ENCODE peak calls at places on chromosomes 2 and 18, in four cellular contexts. X, A, Q and R are unnamed samples. For H3K4me1, the result is how much of the 10 kb centered on the place peaks cover.

GRCh38 chr2:46812381-46813024 is 103.1 kb downstream of the MCFD2 start:
- DNase-seq in X (peak), A (no peak), Q (peak), R (peak)

GRCh38 chr2:136010126-136010525 is 24.7 kb upstream of the DARS1 start:
- DNase-seq in X (no peak), A (no peak), Q (no peak), R (no peak)

GRCh38 chr2:120595739-120596138 is 139.9 kb upstream of the GLI2 start:
- DNase-seq in X (no peak), A (no peak), Q (no peak), R (no peak)

GRCh38 chr2:190841707-190842505 is 38.7 kb upstream of the GLS start:
- DNase-seq in X (no peak), A (no peak), Q (no peak), R (no peak)

GRCh38 chr18:31446854-31447253 is 687 bp upstream of the DSG3 start:
- DNase-seq in X (no peak), A (no peak), Q (no peak), R (no peak)

GRCh38 chr2:235083822-235084221 is 132.0 kb downstream of the SH3BP4 start:
- DNase-seq in X (no peak), A (no peak), Q (no peak), R (no peak)

GRCh38 chr18:45066868-45067267 is 386.2 kb downstream of the SETBP1 start:
- DNase-seq in X (no peak), A (no peak), Q (no peak), R (no peak)

GRCh38 chr2:26410764-26411243 is 9.1 kb downstream of the DRC1 start:
- DNase-seq in X (no peak), A (no peak), Q (no peak), R (no peak)

GRCh38 chr2:69652206-69652605 is 8.7 kb upstream of the AAK1 start:
- DNase-seq in X (no peak), A (no peak), Q (no peak), R (no peak)

GRCh38 chr2:208350610-208351009 is 56.0 kb upstream of the PTH2R start:
- DNase-seq in X (no peak), A (no peak), Q (no peak), R (no peak)

GRCh38 chr18:12990128-12990485 is 1.1 kb upstream of the CEP192 start:
- DNase-seq in X (no peak), A (no peak), Q (no peak), R (no peak)

GRCh38 chr2:120552800-120553471 is 182.7 kb upstream of the GLI2 start:
- DNase-seq in X (peak), A (peak), Q (peak), R (peak)

GRCh38 chr2:136235451-136236418 is 117.8 kb upstream of the CXCR4 start:
- DNase-seq in X (no peak), A (no peak), Q (no peak), R (no peak)

GRCh38 chr2:34738691-34739090 is 1139.6 kb upstream of the FAM98A start:
- DNase-seq in X (no peak), A (no peak), Q (no peak), R (no peak)

GRCh38 chr2:235070063-235070706 is 118.4 kb downstream of the SH3BP4 start:
- DNase-seq in X (no peak), A (no peak), Q (no peak), R (no peak)

GRCh38 chr2:71672011-71672639 is 218.8 kb downstream of the DYSF start:
- DNase-seq in X (no peak), A (no peak), Q (peak), R (no peak)

GRCh38 chr2:164782323-164782722 is 59.3 kb downstream of the COBLL1 start:
- DNase-seq in X (peak), A (no peak), Q (no peak), R (no peak)

GRCh38 chr2:46984642-46985476 is 69.3 kb upstream of the MCFD2 start:
- DNase-seq in X (peak), A (no peak), Q (peak), R (peak)

GRCh38 chr2:60549250-60550150 is 4.0 kb downstream of the BCL11A start:
- DNase-seq in X (no peak), A (no peak), Q (no peak), R (no peak)

GRCh38 chr18:79724299-79725080 is 44.9 kb downstream of the CTDP1 start:
- DNase-seq in X (no peak), A (no peak), Q (no peak), R (no peak)

GRCh38 chr2:242020196-242021004 is 150.9 kb downstream of the RTP5 start:
- DNase-seq in X (peak), A (peak), Q (peak), R (peak)

GRCh38 chr2:118061135-118061955 is 26.9 kb upstream of the INSIG2 start:
- DNase-seq in X (no peak), A (no peak), Q (no peak), R (no peak)

GRCh38 chr2:132503621-132504200 is 87.1 kb downstream of the GPR39 start:
- DNase-seq in X (no peak), A (no peak), Q (no peak), R (no peak)

GRCh38 chr2:95051636-95052035 is 26.1 kb downstream of the MAL start:
- DNase-seq in X (no peak), A (no peak), Q (no peak), R (no peak)

GRCh38 chr2:88590998-88591613 is 36.2 kb downstream of the EIF2AK3 start:
- DNase-seq in X (peak), A (no peak), Q (no peak), R (no peak)

GRCh38 chr2:23506460-23507266 is 121.7 kb downstream of the KLHL29 start:
- DNase-seq in X (no peak), A (no peak), Q (no peak), R (no peak)

GRCh38 chr2:150586858-150587257 is 99.4 kb upstream of the RND3 start:
- DNase-seq in X (no peak), A (no peak), Q (no peak), R (no peak)

GRCh38 chr18:77054606-77055428 is 77.8 kb downstream of the MBP start:
- DNase-seq in X (peak), A (no peak), Q (peak), R (peak)

GRCh38 chr2:239912171-239912937 is 112.8 kb downstream of the NDUFA10 start:
- DNase-seq in X (no peak), A (no peak), Q (peak), R (no peak)

GRCh38 chr2:70214958-70215357 is 24.1 kb upstream of the C2orf42 start:
- DNase-seq in X (no peak), A (no peak), Q (no peak), R (no peak)

GRCh38 chr18:715626-716025 is 3.2 kb upstream of the ENOSF1 start:
- DNase-seq in X (no peak), A (no peak), Q (no peak), R (no peak)

GRCh38 chr2:226882606-226883005 is 46.8 kb downstream of the RHBDD1 start:
- DNase-seq in X (no peak), A (no peak), Q (no peak), R (no peak)

GRCh38 chr2:112710956-112711355 is 9.9 kb upstream of the NT5DC4 start:
- DNase-seq in X (no peak), A (no peak), Q (no peak), R (no peak)

DNA sequence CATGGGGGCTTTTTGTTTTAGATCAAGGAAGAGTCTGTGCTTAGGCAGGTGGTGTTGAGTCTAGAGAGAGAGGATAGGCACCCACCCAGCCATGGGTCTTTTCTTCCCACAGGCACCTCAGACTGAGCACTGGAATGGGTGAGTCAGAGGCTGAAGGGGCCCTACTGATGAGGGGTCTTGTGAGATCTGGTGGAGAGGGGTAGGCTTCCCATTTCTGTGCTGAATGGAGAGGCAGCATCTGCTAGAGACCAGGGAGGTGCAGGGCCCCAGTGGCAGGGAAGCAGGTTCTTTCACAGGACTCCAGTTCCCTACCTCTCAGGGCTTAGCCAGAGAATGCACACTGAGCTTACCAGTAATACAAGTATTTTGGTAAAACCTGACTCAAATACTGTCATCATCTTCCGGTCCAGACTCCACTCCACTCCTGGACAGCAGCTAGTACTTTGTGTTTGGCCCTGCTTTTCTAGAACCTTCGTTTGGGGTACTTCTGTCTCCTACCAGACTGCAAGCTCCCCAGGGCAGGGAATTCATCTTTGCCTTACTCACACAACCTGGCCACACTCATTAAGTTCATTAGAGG is 108.7 kb upstream of the CDC42EP3 start:
- DNase-seq in X (no peak), A (no peak), Q (no peak), R (no peak)
- H3K4me1 ChIP-seq in X (under half), A (under half), Q (under half), R (under half)

DNA sequence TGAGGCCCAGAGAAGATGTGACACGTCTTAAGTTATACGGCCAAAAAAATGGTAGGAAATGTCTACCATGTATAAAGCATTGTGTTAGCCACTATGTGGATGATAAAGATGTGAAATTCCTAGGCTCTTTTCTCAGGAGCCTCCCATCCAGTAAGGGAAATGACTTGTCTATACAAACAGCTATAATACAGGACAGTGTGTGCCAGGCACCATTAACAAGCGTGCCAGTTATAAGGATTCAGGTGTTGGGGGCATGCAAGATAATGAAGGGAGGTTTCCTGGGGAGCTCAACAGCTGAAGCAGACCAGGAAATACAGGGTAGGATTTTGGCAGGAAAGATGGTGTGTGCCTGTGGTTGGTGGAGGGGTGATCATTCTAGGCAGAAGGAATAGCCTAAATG is 37.6 kb downstream of the ALPK2 start:
- DNase-seq in X (no peak), A (no peak), Q (no peak), R (no peak)
- H3K4me1 ChIP-seq in X (under half), A (under half), Q (under half), R (under half)

GRCh38 chr2:98768765-98769476 is 38.0 kb upstream of the MGAT4A start:
- DNase-seq in X (no peak), A (no peak), Q (no peak), R (no peak)
- H3K4me1 ChIP-seq in X (under half), A (under half), Q (under half), R (under half)

DNA sequence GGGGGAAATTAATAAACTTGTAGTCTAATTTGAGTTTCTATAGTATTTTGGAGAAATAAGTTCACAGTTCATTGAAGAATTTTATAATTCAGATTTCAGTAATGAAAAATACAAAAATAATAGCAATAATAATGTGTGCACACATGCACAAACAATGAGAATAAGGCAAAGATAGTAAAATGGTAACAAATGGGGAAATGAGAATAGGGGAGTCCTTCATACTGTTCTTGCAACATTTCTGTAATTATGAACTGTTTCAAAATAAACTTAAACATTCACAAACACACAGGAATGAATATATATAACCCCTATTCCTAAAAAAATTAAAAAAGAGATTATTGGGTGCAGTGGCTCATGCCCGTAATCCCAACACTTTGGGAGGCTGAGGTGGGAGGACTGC is 63.9 kb downstream of the SPRED2 start:
- DNase-seq in X (no peak), A (no peak), Q (no peak), R (no peak)
- H3K4me1 ChIP-seq in X (under half), A (under half), Q (under half), R (under half)

GRCh38 chr2:238102865-238103264 is 2.7 kb downstream of the ESPNL start:
- DNase-seq in X (no peak), A (peak), Q (no peak), R (no peak)

GRCh38 chr2:238104521-238105311 is 4.6 kb downstream of the ESPNL start:
- DNase-seq in X (no peak), A (peak), Q (peak), R (no peak)

GRCh38 chr2:238103465-238104070 is 3.4 kb downstream of the ESPNL start:
- DNase-seq in X (no peak), A (peak), Q (no peak), R (no peak)

GRCh38 chr2:238105506-238106338 is 5.6 kb downstream of the ESPNL start:
- DNase-seq in X (peak), A (peak), Q (peak), R (no peak)

DNA sequence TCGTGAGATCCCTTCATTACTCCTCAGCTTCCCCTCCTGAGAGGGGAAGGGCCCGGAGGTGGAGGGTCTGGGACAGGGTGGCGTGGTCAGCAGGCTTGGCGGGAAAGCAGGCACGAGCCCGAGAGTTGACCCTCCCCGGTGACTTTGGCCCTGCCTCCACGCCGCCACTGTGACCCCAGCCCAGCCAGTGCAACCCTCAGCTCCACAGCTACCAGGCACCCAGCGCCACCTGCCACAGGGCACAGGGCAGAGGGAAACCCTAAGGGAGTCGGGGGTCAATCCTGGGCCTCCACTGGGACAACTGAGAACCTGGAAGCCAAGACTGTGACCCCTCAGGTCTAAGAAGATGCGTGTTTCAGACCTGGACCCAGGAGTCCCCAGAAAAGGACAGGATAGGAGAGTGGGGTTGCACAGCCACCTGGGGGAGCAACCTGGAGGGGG is 4.0 kb downstream of the ESPNL start:
- DNase-seq in X (no peak), A (peak), Q (peak), R (peak)
- H3K4me1 ChIP-seq in X (under half), A (under half), Q (under half), R (under half)

GRCh38 chr2:109332880-109333279 is 203.9 kb downstream of the SH3RF3 start:
- DNase-seq in X (no peak), A (no peak), Q (no peak), R (no peak)

GRCh38 chr2:109331081-109331480 is 202.1 kb downstream of the SH3RF3 start:
- DNase-seq in X (no peak), A (no peak), Q (no peak), R (no peak)

GRCh38 chr2:109333414-109334194 is 204.6 kb downstream of the SH3RF3 start:
- DNase-seq in X (no peak), A (no peak), Q (no peak), R (no peak)

GRCh38 chr2:109330056-109330455 is 201.1 kb downstream of the SH3RF3 start:
- DNase-seq in X (no peak), A (no peak), Q (no peak), R (no peak)

GRCh38 chr2:109331864-109332848 is 203.2 kb downstream of the SH3RF3 start:
- DNase-seq in X (peak), A (peak), Q (peak), R (peak)
- H3K4me1 ChIP-seq in X (under half), A (under half), Q (under half), R (under half)